ENCODE peak calls at places on chromosomes 4 and X, in six cellular contexts. L, N, Y, D, W and S are unnamed samples.

GRCh38 chr4:83582289-83582756 is 46.4 kb downstream of the GPAT3 start:
- DNase-seq in W (no peak), N (no peak), D (no peak), Y (no peak), L (no peak), S (peak)

GRCh38 chr4:8548731-8549351 is 31.4 kb upstream of the GPR78 start:
- DNase-seq in D (no peak), L (no peak), W (peak), N (peak), Y (no peak), S (no peak)

GRCh38 chrX:13074297-13075262 is 30.2 kb upstream of the FAM9C start:
- DNase-seq in N (no peak), L (no peak), Y (no peak), W (no peak), D (no peak), S (no peak)

GRCh38 chr4:13704020-13704419 is 76.5 kb upstream of the BOD1L1 start:
- DNase-seq in W (no peak), L (no peak), N (no peak), Y (no peak), D (no peak), S (no peak)

GRCh38 chrX:103248553-103248952 is 6.4 kb downstream of the TCEAL8 start:
- DNase-seq in N (no peak), W (no peak), L (peak), Y (no peak), D (no peak), S (no peak)

GRCh38 chr4:7192252-7193039 is at the start of gene SORCS2:
- DNase-seq in W (peak), N (peak), D (no peak), L (peak), Y (no peak), S (peak)

GRCh38 chr4:6134612-6135220 is 65.6 kb downstream of the JAKMIP1 start:
- DNase-seq in N (no peak), W (peak), D (no peak), Y (peak), L (peak), S (no peak)

GRCh38 chrX:57044226-57044625 is 48.9 kb upstream of the SPIN3 start:
- DNase-seq in Y (no peak), D (no peak), L (no peak), N (no peak), W (no peak), S (no peak)

GRCh38 chrX:81528041-81528440 is 326.1 kb downstream of the SH3BGRL start:
- DNase-seq in W (no peak), L (no peak), N (no peak), Y (no peak), D (no peak), S (no peak)

GRCh38 chrX:48897157-48897620 is 379 bp downstream of the TIMM17B start:
- DNase-seq in L (peak), Y (no peak), D (no peak), N (peak), W (peak), S (peak)

GRCh38 chr4:187006189-187006618 is 282.5 kb upstream of the FAT1 start:
- DNase-seq in N (no peak), D (no peak), Y (no peak), L (no peak), W (no peak), S (no peak)

GRCh38 chrX:14398725-14399124 is 130.6 kb upstream of the GLRA2 start:
- DNase-seq in D (no peak), W (no peak), N (no peak), Y (no peak), L (no peak), S (no peak)

GRCh38 chrX:96474357-96475125 is 210.1 kb upstream of the DIAPH2 start:
- DNase-seq in N (no peak), L (no peak), D (no peak), W (no peak), Y (no peak), S (no peak)

GRCh38 chrX:56796641-56797395 is 67.8 kb downstream of the NBDY start:
- DNase-seq in L (no peak), W (no peak), D (no peak), Y (no peak), N (no peak), S (no peak)

GRCh38 chrX:50618788-50619558 is 148.3 kb upstream of the DGKK start:
- DNase-seq in Y (no peak), W (no peak), D (no peak), N (no peak), L (peak), S (no peak)

GRCh38 chrX:355329-356050 is 31.2 kb downstream of the PPP2R3B start:
- DNase-seq in N (no peak), Y (no peak), L (no peak), W (peak), D (no peak), S (no peak)

GRCh38 chrX:51158261-51158660 is 174.4 kb upstream of the NUDT10 start:
- DNase-seq in D (no peak), Y (no peak), L (no peak), N (no peak), W (no peak), S (no peak)

GRCh38 chr4:152344001-152344400 is 191.9 kb downstream of the FBXW7 start:
- DNase-seq in D (no peak), W (no peak), L (no peak), N (no peak), Y (no peak), S (no peak)

GRCh38 chr4:2281575-2282343 is 19.9 kb upstream of the MXD4 start:
- DNase-seq in N (peak), L (no peak), Y (no peak), W (peak), D (no peak), S (no peak)

GRCh38 chr4:174604198-174604597 is 81.9 kb upstream of the HPGD start:
- DNase-seq in L (no peak), N (no peak), D (no peak), W (no peak), Y (no peak), S (no peak)

GRCh38 chr4:184649971-184650855 is 675 bp downstream of the PRIMPOL start:
- DNase-seq in N (peak), L (peak), Y (no peak), W (no peak), D (no peak), S (no peak)

GRCh38 chr4:3524920-3525319 is 7.3 kb downstream of the LRPAP1 start:
- DNase-seq in N (peak), Y (no peak), D (no peak), W (peak), L (no peak), S (no peak)

GRCh38 chr4:78650106-78651021 is 98.8 kb downstream of the ANXA3 start:
- DNase-seq in Y (no peak), W (no peak), D (no peak), L (no peak), N (no peak), S (no peak)

GRCh38 chr4:25654971-25655963 is at the start of gene SLC34A2:
- DNase-seq in W (peak), L (peak), D (peak), N (peak), Y (no peak), S (no peak)

GRCh38 chr4:61079976-61080375 is 120.2 kb upstream of the ADGRL3 start:
- DNase-seq in D (no peak), Y (no peak), W (no peak), L (no peak), N (no peak), S (no peak)

GRCh38 chr4:2364654-2365053 is 53.8 kb downstream of the ZFYVE28 start:
- DNase-seq in N (no peak), W (peak), Y (no peak), L (no peak), D (no peak), S (no peak)

GRCh38 chr4:155569471-155569870 is 97.2 kb upstream of the GUCY1A1 start:
- DNase-seq in N (no peak), W (no peak), D (no peak), L (no peak), Y (no peak), S (no peak)

GRCh38 chrX:145727476-145727875 is 90.2 kb upstream of the SLITRK2 start:
- DNase-seq in N (no peak), L (no peak), W (no peak), Y (no peak), D (no peak), S (no peak)

GRCh38 chrX:77446840-77447239 is 349 bp upstream of the FGF16 start:
- DNase-seq in Y (no peak), D (no peak), L (no peak), N (no peak), W (no peak), S (no peak)

GRCh38 chr4:187606581-187606980 is 389.0 kb upstream of the ZFP42 start:
- DNase-seq in Y (peak), D (no peak), W (no peak), N (peak), L (peak), S (no peak)

DNA sequence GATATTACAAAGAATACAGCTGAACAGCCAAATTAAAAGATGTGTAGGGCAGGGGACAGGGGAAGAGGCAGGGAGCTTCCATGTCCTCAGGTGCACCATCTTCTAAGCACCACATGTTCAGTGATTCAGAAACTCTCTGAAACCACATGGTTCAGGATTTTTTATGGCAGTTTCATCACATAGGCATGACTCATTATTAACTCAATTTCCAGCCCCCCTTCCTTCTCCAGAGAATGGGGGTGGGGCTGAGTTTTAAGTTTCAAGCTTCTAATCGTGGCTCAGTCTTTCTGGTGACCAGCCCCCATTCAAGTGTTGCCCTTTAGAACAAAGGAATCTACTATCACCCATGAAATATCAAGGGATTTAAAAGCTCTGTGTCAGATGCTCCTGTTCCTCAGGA is 317.8 kb upstream of the GALNT7 start:
- DNase-seq in N (no peak), L (no peak), Y (no peak), W (no peak), D (no peak), S (no peak)
- H3K27ac ChIP-seq in N (no peak), L (no peak), Y (no peak), W (no peak), D (no peak), S (no peak)

GRCh38 chrX:152635941-152636340 is 1.8 kb upstream of the GABRQ start:
- DNase-seq in N (no peak), Y (peak), D (no peak), L (peak), W (no peak), S (no peak)
- TF ChIP-seq CTCF in N (peak), Y (peak), D (peak), L (peak), W (no peak), S (no peak)

GRCh38 chrX:94454159-94454558 is 780.2 kb downstream of the FAM133A start:
- DNase-seq in Y (no peak), L (peak), D (no peak), N (no peak), W (no peak), S (no peak)

GRCh38 chrX:94454606-94455005 is 780.6 kb downstream of the FAM133A start:
- DNase-seq in W (no peak), D (no peak), Y (no peak), N (no peak), L (peak), S (no peak)

DNA sequence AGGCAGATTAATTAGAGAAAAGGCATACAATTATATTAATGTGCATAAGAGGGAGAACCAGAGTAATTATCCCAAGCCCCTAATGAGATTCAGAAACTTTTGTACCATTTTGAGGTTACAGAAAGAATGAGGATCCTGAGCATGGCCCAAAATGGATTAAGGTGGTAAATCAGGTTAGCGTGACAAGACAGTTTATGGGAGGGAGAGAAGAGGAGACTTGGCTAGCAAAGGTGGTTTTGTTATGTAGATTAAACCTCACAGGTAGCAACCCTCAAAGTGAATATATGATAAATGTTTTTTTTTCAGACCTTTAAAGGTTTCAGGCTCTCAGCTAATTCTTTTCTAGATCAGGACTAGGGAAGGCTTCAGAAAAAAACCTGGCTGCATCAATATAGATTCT is 781.8 kb downstream of the FAM133A start:
- DNase-seq in W (no peak), L (peak), Y (no peak), N (no peak), D (no peak), S (no peak)
- TF ChIP-seq POLR2AphosphoS5 in W (no peak), L (no peak), Y (no peak), N (no peak), D (no peak), S (no peak)

GRCh38 chrX:45784590-45784989 is 583.9 kb upstream of the DIPK2B start:
- DNase-seq in L (no peak), N (no peak), W (no peak), D (no peak), Y (no peak), S (no peak)
- H3K27ac ChIP-seq in L (no peak), N (no peak), W (no peak), D (no peak), Y (no peak), S (no peak)

GRCh38 chr4:113328514-113328913 is 279.1 kb downstream of the ANK2 start:
- DNase-seq in N (no peak), D (no peak), Y (no peak), L (peak), W (no peak), S (no peak)
- TF ChIP-seq CTCF in N (no peak), D (peak), Y (peak), L (peak), W (no peak), S (peak)

GRCh38 chr4:175811171-175811570 is 893 bp downstream of the GPM6A start:
- DNase-seq in Y (no peak), W (no peak), L (no peak), N (no peak), D (no peak), S (no peak)

GRCh38 chr4:175810360-175810759 is 1.7 kb downstream of the GPM6A start:
- DNase-seq in Y (no peak), D (no peak), W (no peak), L (no peak), N (no peak), S (no peak)

GRCh38 chr4:175807596-175807995 is 4.5 kb downstream of the GPM6A start:
- DNase-seq in W (no peak), D (no peak), L (no peak), N (no peak), Y (no peak), S (no peak)

GRCh38 chr4:175813841-175814240 is 1.8 kb upstream of the GPM6A start:
- DNase-seq in D (no peak), L (no peak), N (no peak), Y (no peak), W (no peak), S (no peak)

GRCh38 chr4:175813126-175813715 is 1.2 kb upstream of the GPM6A start:
- DNase-seq in D (no peak), N (no peak), L (no peak), W (no peak), Y (no peak), S (no peak)
- TF ChIP-seq POLR2AphosphoS5 in D (no peak), N (no peak), L (no peak), W (no peak), Y (no peak), S (no peak)

GRCh38 chrX:45669715-45670360 is 469.2 kb upstream of the DIPK2B start:
- DNase-seq in L (no peak), Y (no peak), D (no peak), N (no peak), W (no peak), S (no peak)
- H3K27ac ChIP-seq in L (no peak), Y (no peak), D (no peak), N (no peak), W (no peak), S (no peak)

GRCh38 chr4:189083769-189084168 is 856.9 kb upstream of the FRG1 start:
- DNase-seq in Y (no peak), N (no peak), L (no peak), W (no peak), D (no peak), S (no peak)

GRCh38 chr4:189087981-189088380 is 852.7 kb upstream of the FRG1 start:
- DNase-seq in N (no peak), D (no peak), Y (no peak), L (no peak), W (no peak), S (no peak)

GRCh38 chr4:189088783-189089182 is 851.9 kb upstream of the FRG1 start:
- DNase-seq in N (no peak), Y (no peak), L (no peak), D (no peak), W (no peak), S (no peak)

GRCh38 chr4:189081831-189082230 is 858.8 kb upstream of the FRG1 start:
- DNase-seq in D (no peak), L (no peak), W (no peak), Y (no peak), N (no peak), S (no peak)

GRCh38 chr4:189084671-189085070 is 856.0 kb upstream of the FRG1 start:
- DNase-seq in L (peak), W (no peak), D (no peak), N (no peak), Y (no peak), S (no peak)
- TF ChIP-seq CTCF in L (peak), W (no peak), D (peak), N (no peak), Y (no peak), S (no peak)